ENCODE peak calls at places on chromosomes 5 and 9, in ten cellular contexts. T, M, A, Y, U, O, D, L, P and N are unnamed samples.

GRCh38 chr5:10323588-10324488 is 16.1 kb upstream of the CMBL start:
- DNase-seq in T (peak; percentile 43), M (no peak), A (peak; percentile 26), Y (no peak), U (no peak), O (no peak), D (no peak), L (no peak), P (no peak), N (no peak)

GRCh38 chr9:118711843-118712242 is 657.4 kb downstream of the BRINP1 start:
- DNase-seq in T (no peak), M (no peak), A (no peak), Y (no peak), U (no peak), O (no peak), D (no peak), L (no peak), P (no peak), N (no peak)

GRCh38 chr5:98570661-98571181 is 202.7 kb upstream of the RGMB start:
- DNase-seq in T (no peak), M (no peak), A (peak; percentile 63), Y (no peak), U (no peak), O (no peak), D (no peak), L (no peak), P (no peak), N (no peak)

GRCh38 chr5:1204693-1205242 is 3.4 kb downstream of the SLC6A19 start:
- DNase-seq in T (peak; percentile 13), M (no peak), A (peak; percentile 41), Y (peak; percentile 32), U (peak; percentile 28), O (no peak), D (no peak), L (no peak), P (peak; percentile 46), N (no peak)

GRCh38 chr5:1915316-1915715 is 32.6 kb upstream of the IRX4 start:
- DNase-seq in T (no peak), M (peak; percentile 17), A (no peak), Y (no peak), U (no peak), O (no peak), D (no peak), L (no peak), P (no peak), N (no peak)

GRCh38 chr9:134408939-134409737 is 82.9 kb downstream of the RXRA start:
- DNase-seq in T (no peak), M (no peak), A (no peak), Y (no peak), U (no peak), O (no peak), D (no peak), L (no peak), P (no peak), N (no peak)

GRCh38 chr9:123763910-123764588 is 165.9 kb downstream of the DENND1A start:
- DNase-seq in T (peak; percentile 25), M (no peak), A (no peak), Y (no peak), U (no peak), O (no peak), D (no peak), L (no peak), P (no peak), N (no peak)

GRCh38 chr9:129910628-129911567 is 75.6 kb downstream of the USP20 start:
- DNase-seq in T (peak; percentile 95), M (no peak), A (peak; percentile 98), Y (peak; percentile 94), U (peak; percentile 60), O (no peak), D (peak; percentile 33), L (no peak), P (no peak), N (peak; percentile 27)

GRCh38 chr9:108643756-108644510 is 211.9 kb downstream of the ACTL7B start:
- DNase-seq in T (no peak), M (no peak), A (peak; percentile 60), Y (no peak), U (no peak), O (no peak), D (no peak), L (no peak), P (no peak), N (no peak)

GRCh38 chr5:110258460-110258859 is 468.0 kb downstream of the TMEM232 start:
- DNase-seq in T (no peak), M (no peak), A (peak; percentile 4), Y (peak; percentile 25), U (no peak), O (no peak), D (no peak), L (no peak), P (no peak), N (no peak)

GRCh38 chr9:7405924-7406604 is 393.5 kb downstream of the DMAC1 start:
- DNase-seq in T (no peak), M (no peak), A (no peak), Y (no peak), U (no peak), O (no peak), D (no peak), L (no peak), P (no peak), N (no peak)

GRCh38 chr9:105670775-105671174 is 8.5 kb downstream of the TAL2 start:
- DNase-seq in T (no peak), M (no peak), A (no peak), Y (no peak), U (no peak), O (no peak), D (no peak), L (no peak), P (no peak), N (no peak)

GRCh38 chr9:124769451-124770358 is 1.4 kb downstream of the NR6A1 start:
- DNase-seq in T (peak; percentile 46), M (no peak), A (no peak), Y (peak; percentile 34), U (peak; percentile 28), O (no peak), D (peak; percentile 32), L (no peak), P (peak; percentile 76), N (peak; percentile 59)

GRCh38 chr5:18314192-18314778 is 680.0 kb downstream of the TAF11L14 start:
- DNase-seq in T (no peak), M (no peak), A (peak; percentile 9), Y (peak; percentile 8), U (peak; percentile 25), O (no peak), D (peak; percentile 3), L (no peak), P (no peak), N (no peak)

GRCh38 chr5:35855221-35855620 is 1.5 kb upstream of the IL7R start:
- DNase-seq in T (peak; percentile 19), M (no peak), A (no peak), Y (no peak), U (no peak), O (no peak), D (no peak), L (no peak), P (no peak), N (no peak)

GRCh38 chr5:36150676-36151433 is 832 bp downstream of the LMBRD2 start:
- DNase-seq in T (peak; percentile 45), M (peak; percentile 36), A (peak; percentile 42), Y (peak; percentile 33), U (peak; percentile 21), O (no peak), D (peak; percentile 65), L (peak; percentile 40), P (peak; percentile 68), N (peak; percentile 64)

GRCh38 chr5:57324159-57324558 is 150.3 kb downstream of the GPBP1 start:
- DNase-seq in T (no peak), M (no peak), A (peak; percentile 57), Y (no peak), U (no peak), O (no peak), D (no peak), L (no peak), P (no peak), N (no peak)